ENCODE peak calls at places on chromosomes 1 and 21, in five cellular contexts. Y is heart right ventricle, T is K562, O is uterus, C is aorta. Z is an unnamed sample. For H3K4me1, the result is how much of the 10 kb centered on the place peaks cover.

GRCh38 chr1:200029624-200030074 is 2.1 kb downstream of the NR5A2 start:
- DNase-seq in T (no peak), C (no peak), O (no peak), Y (no peak), Z (no peak)

GRCh38 chr1:54284781-54285563 is 85.0 kb downstream of the MRPL37 start:
- DNase-seq in T (peak), Y (no peak), C (no peak), O (no peak), Z (no peak)

GRCh38 chr1:151728151-151728711 is 6.9 kb downstream of the RIIAD1 start:
- DNase-seq in O (peak), Y (no peak), T (no peak), C (no peak), Z (no peak)

GRCh38 chr1:153231363-153231762 is 14.0 kb downstream of the PRR9 start:
- DNase-seq in T (no peak), O (no peak), Y (no peak), C (no peak), Z (no peak)

GRCh38 chr1:22788298-22788697 is 77.7 kb downstream of the EPHB2 start:
- DNase-seq in Y (no peak), T (no peak), O (no peak), C (no peak), Z (no peak)

GRCh38 chr1:180228648-180229482 is 1.2 kb upstream of the LHX4 start:
- DNase-seq in C (no peak), T (peak), O (no peak), Y (no peak), Z (no peak)

GRCh38 chr1:182752077-182752826 is 37.3 kb upstream of the NPL start:
- DNase-seq in C (no peak), Y (peak), O (peak), T (no peak), Z (no peak)

GRCh38 chr1:234218078-234218477 is 155.2 kb upstream of the COA6 start:
- DNase-seq in O (no peak), C (no peak), Y (no peak), T (no peak), Z (no peak)

GRCh38 chr1:9319789-9320519 is 27.3 kb downstream of the SPSB1 start:
- DNase-seq in C (no peak), Y (no peak), T (no peak), O (no peak), Z (no peak)

GRCh38 chr21:35007348-35007747 is 41.8 kb downstream of the RUNX1 start:
- DNase-seq in Y (no peak), C (no peak), T (no peak), O (no peak), Z (no peak)
- H3K4me1 ChIP-seq in Y (under half), C (under half), T (under half), O (under half), Z (under half)

GRCh38 chr1:109623601-109624161 is 4.0 kb downstream of the AMPD2 start:
- DNase-seq in O (no peak), C (no peak), T (no peak), Y (no peak), Z (no peak)
- H3K27ac ChIP-seq in O (no peak), C (no peak), T (no peak), Y (no peak), Z (no peak)

GRCh38 chr1:66929999-66930822 is 5.4 kb downstream of the MIER1 start:
- DNase-seq in C (peak), T (peak), Y (peak), O (peak), Z (peak)
- H3K4me3 ChIP-seq in C (peak), T (peak), Y (peak), O (peak), Z (peak)

GRCh38 chr1:32184639-32185038 is 5.2 kb downstream of the TXLNA start:
- DNase-seq in T (no peak), Y (no peak), C (no peak), O (no peak), Z (no peak)
- H3K4me1 ChIP-seq in T (under half), Y (under half), C (under half), O (under half), Z (under half)

GRCh38 chr1:106960412-106960811 is 96.1 kb upstream of the PRMT6 start:
- DNase-seq in Y (no peak), T (no peak), C (no peak), O (no peak), Z (no peak)
- H3K27ac ChIP-seq in Y (no peak), T (no peak), C (no peak), O (no peak), Z (no peak)

GRCh38 chr1:11475718-11476117 is 3.2 kb upstream of the DISP3 start:
- DNase-seq in Y (no peak), O (no peak), C (no peak), T (no peak), Z (no peak)

GRCh38 chr1:11481019-11481418 is 2.1 kb downstream of the DISP3 start:
- DNase-seq in T (no peak), Y (no peak), C (no peak), O (no peak), Z (no peak)

GRCh38 chr1:11479375-11479979 is 522 bp downstream of the DISP3 start:
- DNase-seq in Y (no peak), O (no peak), T (no peak), C (no peak), Z (no peak)

GRCh38 chr1:11482186-11482585 is 3.2 kb downstream of the DISP3 start:
- DNase-seq in Y (no peak), C (no peak), T (no peak), O (no peak), Z (no peak)

GRCh38 chr1:11478571-11479374 is at the start of gene DISP3:
- DNase-seq in O (no peak), T (peak), Y (peak), C (peak), Z (peak)
- H3K4me3 ChIP-seq in O (peak), T (peak), Y (peak), C (no peak), Z (no peak)